ENCODE peak calls at places on chromosome 4, in nine cellular contexts. One of them, this sample, is unnamed.

GRCh38 chr4:77861500-77861899 is 1.1 kb upstream of the MRPL1 start:
- DNase-seq in AG08395: no peak
- DNase-seq in endothelial cell: no peak
- DNase-seq in effector CD4-positive, alpha-beta T cell: no peak
- DNase-seq in HCEC 1CT: no peak
- DNase-seq in NCI-H1105 treated with DMSO at 0.1 percent for 48 hours: no peak
- DNase-seq in NCI-H510A: no peak
- DNase-seq in C1 segment of cervical spinal cord: no peak
- DNase-seq in stimulated activated CD8-positive, alpha-beta memory T cell treated with anti-CD3 and anti-CD28 coated beads, Interleukin-2, amount 100 ng/mL, for 48 hours: no peak
- DNase-seq in this sample: no peak

GRCh38 chr4:38601244-38601915 is 62.6 kb upstream of the KLF3 start:
- DNase-seq in HCEC 1CT: peak
- DNase-seq in C1 segment of cervical spinal cord: no peak
- DNase-seq in NCI-H1105 treated with DMSO at 0.1 percent for 48 hours: peak
- DNase-seq in endothelial cell: no peak
- DNase-seq in NCI-H510A: peak
- DNase-seq in stimulated activated CD8-positive, alpha-beta memory T cell treated with anti-CD3 and anti-CD28 coated beads, Interleukin-2, amount 100 ng/mL, for 48 hours: no peak
- DNase-seq in effector CD4-positive, alpha-beta T cell: no peak
- DNase-seq in AG08395: no peak
- DNase-seq in this sample: no peak

GRCh38 chr4:168881754-168882153 is 128.3 kb downstream of the CBR4 start:
- DNase-seq in stimulated activated CD8-positive, alpha-beta memory T cell treated with anti-CD3 and anti-CD28 coated beads, Interleukin-2, amount 100 ng/mL, for 48 hours: no peak
- DNase-seq in effector CD4-positive, alpha-beta T cell: no peak
- DNase-seq in C1 segment of cervical spinal cord: no peak
- DNase-seq in NCI-H510A: no peak
- DNase-seq in HCEC 1CT: no peak
- DNase-seq in AG08395: no peak
- DNase-seq in endothelial cell: no peak
- DNase-seq in NCI-H1105 treated with DMSO at 0.1 percent for 48 hours: no peak
- DNase-seq in this sample: no peak

GRCh38 chr4:5045099-5045498 is 6.2 kb upstream of the STK32B start:
- DNase-seq in C1 segment of cervical spinal cord: peak
- DNase-seq in NCI-H1105 treated with DMSO at 0.1 percent for 48 hours: no peak
- DNase-seq in NCI-H510A: no peak
- DNase-seq in AG08395: peak
- DNase-seq in HCEC 1CT: no peak
- DNase-seq in effector CD4-positive, alpha-beta T cell: no peak
- DNase-seq in stimulated activated CD8-positive, alpha-beta memory T cell treated with anti-CD3 and anti-CD28 coated beads, Interleukin-2, amount 100 ng/mL, for 48 hours: no peak
- DNase-seq in endothelial cell: no peak
- DNase-seq in this sample: no peak

GRCh38 chr4:152968806-152969394 is 32.8 kb downstream of the FHDC1 start:
- DNase-seq in C1 segment of cervical spinal cord: no peak
- DNase-seq in HCEC 1CT: peak
- DNase-seq in effector CD4-positive, alpha-beta T cell: no peak
- DNase-seq in NCI-H510A: no peak
- DNase-seq in NCI-H1105 treated with DMSO at 0.1 percent for 48 hours: no peak
- DNase-seq in stimulated activated CD8-positive, alpha-beta memory T cell treated with anti-CD3 and anti-CD28 coated beads, Interleukin-2, amount 100 ng/mL, for 48 hours: no peak
- DNase-seq in endothelial cell: no peak
- DNase-seq in AG08395: no peak
- DNase-seq in this sample: no peak

GRCh38 chr4:129092636-129093172 is 635 bp downstream of the SCLT1 start:
- DNase-seq in effector CD4-positive, alpha-beta T cell: no peak
- DNase-seq in HCEC 1CT: peak
- DNase-seq in NCI-H510A: no peak
- DNase-seq in endothelial cell: no peak
- DNase-seq in NCI-H1105 treated with DMSO at 0.1 percent for 48 hours: no peak
- DNase-seq in stimulated activated CD8-positive, alpha-beta memory T cell treated with anti-CD3 and anti-CD28 coated beads, Interleukin-2, amount 100 ng/mL, for 48 hours: no peak
- DNase-seq in C1 segment of cervical spinal cord: no peak
- DNase-seq in AG08395: peak
- DNase-seq in this sample: no peak

GRCh38 chr4:20359692-20360091 is 108.0 kb downstream of the SLIT2 start:
- DNase-seq in effector CD4-positive, alpha-beta T cell: no peak
- DNase-seq in AG08395: no peak
- DNase-seq in NCI-H1105 treated with DMSO at 0.1 percent for 48 hours: no peak
- DNase-seq in C1 segment of cervical spinal cord: no peak
- DNase-seq in HCEC 1CT: no peak
- DNase-seq in NCI-H510A: no peak
- DNase-seq in stimulated activated CD8-positive, alpha-beta memory T cell treated with anti-CD3 and anti-CD28 coated beads, Interleukin-2, amount 100 ng/mL, for 48 hours: no peak
- DNase-seq in endothelial cell: no peak
- DNase-seq in this sample: no peak

GRCh38 chr4:114312349-114312748 is 286.3 kb upstream of the UGT8 start:
- DNase-seq in stimulated activated CD8-positive, alpha-beta memory T cell treated with anti-CD3 and anti-CD28 coated beads, Interleukin-2, amount 100 ng/mL, for 48 hours: no peak
- DNase-seq in C1 segment of cervical spinal cord: no peak
- DNase-seq in AG08395: no peak
- DNase-seq in endothelial cell: no peak
- DNase-seq in effector CD4-positive, alpha-beta T cell: no peak
- DNase-seq in HCEC 1CT: no peak
- DNase-seq in NCI-H1105 treated with DMSO at 0.1 percent for 48 hours: peak
- DNase-seq in NCI-H510A: peak
- DNase-seq in this sample: no peak

GRCh38 chr4:79652232-79652631 is 244.2 kb upstream of the GK2 start:
- DNase-seq in stimulated activated CD8-positive, alpha-beta memory T cell treated with anti-CD3 and anti-CD28 coated beads, Interleukin-2, amount 100 ng/mL, for 48 hours: no peak
- DNase-seq in NCI-H1105 treated with DMSO at 0.1 percent for 48 hours: no peak
- DNase-seq in AG08395: no peak
- DNase-seq in effector CD4-positive, alpha-beta T cell: no peak
- DNase-seq in HCEC 1CT: peak
- DNase-seq in endothelial cell: no peak
- DNase-seq in NCI-H510A: no peak
- DNase-seq in C1 segment of cervical spinal cord: no peak
- DNase-seq in this sample: no peak